ENCODE peak calls at places on chromosomes 6 and 20, in six cellular contexts. R, S, Z, T, J and W are unnamed samples.

GRCh38 chr6:116073765-116074450 is 13.2 kb upstream of the FRK start:
- DNase-seq in J (no peak), S (no peak), R (no peak), T (no peak), Z (no peak), W (no peak)

GRCh38 chr6:5997420-5998093 is 9.2 kb downstream of the NRN1 start:
- DNase-seq in S (peak), Z (peak), R (no peak), T (no peak), J (no peak), W (peak)

GRCh38 chr6:148231572-148231971 is 111.1 kb upstream of the SASH1 start:
- DNase-seq in Z (no peak), T (no peak), J (no peak), R (no peak), S (no peak), W (no peak)

GRCh38 chr20:1816384-1817381 is 78.5 kb upstream of the SIRPA start:
- DNase-seq in T (no peak), J (no peak), Z (no peak), R (no peak), S (peak), W (no peak)

GRCh38 chr6:124199226-124199625 is 395.6 kb downstream of the NKAIN2 start:
- DNase-seq in R (no peak), Z (no peak), S (no peak), T (no peak), J (no peak), W (no peak)

GRCh38 chr20:17226410-17227198 is at the start of gene PCSK2:
- DNase-seq in T (no peak), R (no peak), S (peak), J (peak), Z (peak), W (peak)

GRCh38 chr6:163860194-163861081 is 445.9 kb downstream of the QKI start:
- DNase-seq in J (no peak), T (no peak), Z (no peak), R (no peak), S (peak), W (no peak)

GRCh38 chr6:31727717-31728671 is 1.1 kb downstream of the DDAH2 start:
- DNase-seq in Z (no peak), R (no peak), T (no peak), J (no peak), S (peak), W (no peak)

GRCh38 chr20:1664911-1665310 is 7.3 kb upstream of the SIRPG start:
- DNase-seq in T (peak), Z (no peak), J (no peak), R (peak), S (no peak), W (no peak)

GRCh38 chr20:48457261-48458002 is 370.4 kb downstream of the PREX1 start:
- DNase-seq in J (no peak), S (no peak), Z (no peak), T (no peak), R (no peak), W (no peak)

GRCh38 chr6:83252717-83253116 is 59.6 kb downstream of the RWDD2A start:
- DNase-seq in J (no peak), S (no peak), Z (no peak), R (no peak), T (no peak), W (no peak)

GRCh38 chr6:110287462-110288341 is 70.4 kb downstream of the METTL24 start:
- DNase-seq in J (no peak), T (no peak), R (no peak), S (no peak), Z (no peak), W (no peak)

GRCh38 chr20:13238001-13238653 is 17.1 kb downstream of the ISM1 start:
- DNase-seq in S (no peak), Z (no peak), R (no peak), J (no peak), T (no peak), W (no peak)

GRCh38 chr6:37867756-37868446 is 48.4 kb downstream of the ZFAND3 start:
- DNase-seq in S (no peak), Z (no peak), J (no peak), T (no peak), R (no peak), W (no peak)